ENCODE peak calls at places on chromosomes 2 and 18, in four cellular contexts. Z, K, L and H are unnamed samples.

GRCh38 chr2:26298286-26298637 is 47.7 kb upstream of the SELENOI start:
- DNase-seq in Z (no peak), L (no peak), K (peak; percentile 60), H (no peak)

GRCh38 chr2:172283476-172283875 is 143.9 kb upstream of the ITGA6 start:
- DNase-seq in Z (no peak), L (no peak), K (no peak), H (no peak)

GRCh38 chr18:50607374-50607933 is 47.6 kb downstream of the MAPK4 start:
- DNase-seq in K (no peak), L (no peak), Z (no peak), H (no peak)

GRCh38 chr2:234427081-234428058 is 69.5 kb downstream of the ARL4C start:
- DNase-seq in K (peak; percentile 62), Z (no peak), L (no peak), H (no peak)

GRCh38 chr18:12409466-12409865 is 1.7 kb downstream of the PRELID3A start:
- DNase-seq in L (no peak), K (no peak), Z (no peak), H (no peak)

GRCh38 chr18:54852780-54853675 is 24.8 kb downstream of the RAB27B start:
- DNase-seq in L (no peak), Z (no peak), K (no peak), H (no peak)

GRCh38 chr2:85718006-85718391 is 23.8 kb downstream of the GNLY start:
- DNase-seq in K (no peak), Z (no peak), L (peak; percentile 55), H (no peak)

GRCh38 chr2:67165141-67165990 is 231.8 kb upstream of the ETAA1 start:
- DNase-seq in K (no peak), Z (no peak), L (no peak), H (no peak)

GRCh38 chr18:79784071-79784913 is 13.4 kb upstream of the KCNG2 start:
- DNase-seq in Z (no peak), K (no peak), L (no peak), H (no peak)

GRCh38 chr2:75896779-75897366 is 186.2 kb upstream of the GCFC2 start:
- DNase-seq in L (peak; percentile 40), Z (peak; percentile 60), K (peak; percentile 61), H (peak; percentile 59)

GRCh38 chr2:37645363-37645762 is 26.1 kb downstream of the CDC42EP3 start:
- DNase-seq in L (no peak), Z (no peak), K (no peak), H (no peak)

GRCh38 chr18:36408606-36409005 is 111.1 kb downstream of the FHOD3 start:
- DNase-seq in L (no peak), Z (no peak), K (no peak), H (no peak)

GRCh38 chr2:201254331-201254730 is 6.0 kb upstream of the CASP8 start:
- DNase-seq in K (peak; percentile 50), Z (peak; percentile 63), L (no peak), H (no peak)

DNA sequence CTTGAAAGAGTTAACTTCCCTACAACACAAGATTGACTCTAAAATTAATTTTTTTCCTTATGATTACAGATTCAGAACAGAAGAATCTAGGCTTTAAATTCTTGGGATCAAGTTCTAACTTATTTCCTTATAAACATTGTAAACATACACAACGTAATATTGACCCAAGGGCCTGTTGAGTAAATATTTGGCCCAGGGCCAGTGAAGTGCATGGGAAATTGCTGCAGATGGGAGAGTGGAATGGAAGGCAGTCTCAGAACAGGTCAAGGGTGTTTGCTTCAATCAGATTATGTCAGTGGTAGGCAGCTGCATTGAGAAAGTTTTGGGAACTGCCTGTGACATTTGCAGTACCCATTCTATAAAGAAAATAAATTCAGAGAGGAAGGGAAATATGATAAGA is 137.6 kb downstream of the MYO1B start:
- DNase-seq in L (no peak), Z (peak; percentile 87), K (no peak), H (no peak)
- TF ChIP-seq ELF4 in L (no peak), Z (no peak), K (no peak), H (no peak)

DNA sequence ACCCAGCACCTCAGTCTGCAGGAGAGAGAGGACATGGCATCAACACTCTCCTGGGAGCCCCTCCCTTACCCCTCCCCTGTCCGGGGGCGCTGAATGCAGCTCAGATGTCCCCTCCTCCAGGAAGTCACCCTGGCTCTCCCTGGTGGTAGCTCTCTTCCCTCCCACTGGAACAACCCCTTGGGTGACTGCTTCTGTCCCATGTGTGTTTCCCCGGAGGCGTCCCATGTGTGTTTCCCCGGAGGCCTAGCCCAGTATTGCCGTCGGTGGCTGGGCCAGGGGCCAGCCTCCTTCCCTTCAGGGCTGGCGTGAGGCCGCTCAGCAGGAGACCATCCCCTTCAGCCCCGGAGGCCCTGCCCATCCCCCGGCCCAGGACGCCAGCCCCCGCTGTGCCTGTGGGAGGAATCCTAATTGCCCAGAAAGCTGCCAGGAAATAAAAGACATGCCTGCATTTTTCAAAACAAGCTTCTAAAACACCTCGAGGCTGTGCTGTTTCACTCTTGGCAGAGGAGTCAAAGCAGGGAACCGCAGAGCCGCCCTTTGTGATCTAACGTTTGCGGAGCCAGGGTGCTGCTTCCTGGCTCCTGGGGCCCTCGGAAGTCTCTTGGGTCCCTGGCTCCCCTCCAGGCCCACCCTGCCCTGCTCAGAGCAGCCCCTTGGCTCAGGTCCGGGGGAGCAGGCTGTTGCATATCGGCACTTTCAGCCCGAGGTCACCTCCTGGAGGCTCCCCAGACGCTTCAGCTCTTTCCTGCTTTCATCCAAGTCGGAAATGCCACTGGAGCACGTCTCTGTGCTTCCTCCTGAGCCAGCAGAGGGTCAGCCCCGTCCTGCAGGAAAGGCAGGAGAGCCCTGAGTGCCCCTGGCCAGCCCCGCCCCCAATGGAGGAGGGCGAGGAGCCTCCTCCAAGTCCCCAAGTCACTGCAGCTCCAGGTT is 11.4 kb downstream of the SNED1 start:
- DNase-seq in L (no peak), K (peak; percentile 67), Z (no peak), H (peak; percentile 58)
- TF ChIP-seq ELF4 in L (no peak), K (no peak), Z (no peak), H (no peak)

DNA sequence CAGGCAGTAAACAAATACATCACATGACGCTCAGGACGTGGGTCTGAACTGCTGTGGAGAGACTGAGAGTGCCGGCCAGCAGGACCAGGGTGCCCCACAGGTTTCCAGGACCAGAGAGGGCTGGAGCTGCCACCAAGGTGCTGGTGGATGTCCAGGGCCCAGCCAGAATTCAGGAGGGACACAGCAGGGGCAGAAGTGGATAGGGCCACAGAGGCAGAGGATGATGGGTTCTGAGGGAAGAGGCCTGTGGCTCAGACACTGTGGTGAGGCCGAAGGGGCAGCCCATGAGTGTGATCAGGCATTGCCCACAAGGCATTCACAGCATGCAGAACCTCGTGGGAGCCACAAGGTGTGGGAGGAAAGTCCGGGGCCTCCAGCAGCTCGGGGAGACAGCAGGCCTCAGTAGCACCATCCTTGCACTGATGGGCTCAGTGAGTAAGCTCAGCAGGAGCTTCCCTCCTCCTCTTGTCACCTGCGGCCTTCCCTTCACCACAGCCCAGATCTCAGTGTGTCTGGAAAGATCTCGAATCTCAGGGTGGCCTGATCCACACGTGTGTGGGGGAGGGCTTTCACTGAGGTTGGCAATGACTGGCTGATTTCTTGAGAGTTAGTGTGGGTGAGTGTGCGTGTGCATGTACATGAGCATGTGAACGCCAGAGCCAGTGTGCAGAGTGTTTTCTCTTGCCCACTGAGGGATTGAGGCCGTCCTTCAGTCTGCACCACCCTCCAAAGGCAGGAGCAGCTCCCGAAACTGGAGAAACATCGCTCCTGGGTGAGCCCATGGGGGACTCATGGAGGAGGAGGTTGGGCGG is 181.8 kb upstream of the RAB6C start:
- DNase-seq in L (no peak), K (no peak), Z (no peak), H (no peak)
- TF ChIP-seq ELF4 in L (no peak), K (no peak), Z (no peak), H (no peak)

GRCh38 chr2:128513416-128514283 is 195.0 kb upstream of the HS6ST1 start:
- DNase-seq in Z (no peak), L (no peak), K (no peak), H (no peak)
- TF ChIP-seq ELF4 in Z (no peak), L (no peak), K (no peak), H (no peak)

GRCh38 chr2:216735086-216735485 is 39.7 kb upstream of the IGFBP5 start:
- DNase-seq in K (no peak), L (no peak), Z (no peak), H (no peak)
- TF ChIP-seq ELF4 in K (no peak), L (no peak), Z (no peak), H (no peak)

GRCh38 chr2:1847846-1848598 is 103.7 kb upstream of the PXDN start:
- DNase-seq in K (no peak), Z (no peak), L (no peak), H (no peak)

GRCh38 chr2:1849450-1849849 is 105.1 kb upstream of the PXDN start:
- DNase-seq in K (no peak), Z (no peak), L (no peak), H (no peak)

GRCh38 chr2:1843646-1844045 is 99.3 kb upstream of the PXDN start:
- DNase-seq in L (no peak), K (no peak), Z (no peak), H (no peak)

GRCh38 chr2:1848599-1848995 is 104.3 kb upstream of the PXDN start:
- DNase-seq in Z (no peak), K (no peak), L (no peak), H (no peak)

DNA sequence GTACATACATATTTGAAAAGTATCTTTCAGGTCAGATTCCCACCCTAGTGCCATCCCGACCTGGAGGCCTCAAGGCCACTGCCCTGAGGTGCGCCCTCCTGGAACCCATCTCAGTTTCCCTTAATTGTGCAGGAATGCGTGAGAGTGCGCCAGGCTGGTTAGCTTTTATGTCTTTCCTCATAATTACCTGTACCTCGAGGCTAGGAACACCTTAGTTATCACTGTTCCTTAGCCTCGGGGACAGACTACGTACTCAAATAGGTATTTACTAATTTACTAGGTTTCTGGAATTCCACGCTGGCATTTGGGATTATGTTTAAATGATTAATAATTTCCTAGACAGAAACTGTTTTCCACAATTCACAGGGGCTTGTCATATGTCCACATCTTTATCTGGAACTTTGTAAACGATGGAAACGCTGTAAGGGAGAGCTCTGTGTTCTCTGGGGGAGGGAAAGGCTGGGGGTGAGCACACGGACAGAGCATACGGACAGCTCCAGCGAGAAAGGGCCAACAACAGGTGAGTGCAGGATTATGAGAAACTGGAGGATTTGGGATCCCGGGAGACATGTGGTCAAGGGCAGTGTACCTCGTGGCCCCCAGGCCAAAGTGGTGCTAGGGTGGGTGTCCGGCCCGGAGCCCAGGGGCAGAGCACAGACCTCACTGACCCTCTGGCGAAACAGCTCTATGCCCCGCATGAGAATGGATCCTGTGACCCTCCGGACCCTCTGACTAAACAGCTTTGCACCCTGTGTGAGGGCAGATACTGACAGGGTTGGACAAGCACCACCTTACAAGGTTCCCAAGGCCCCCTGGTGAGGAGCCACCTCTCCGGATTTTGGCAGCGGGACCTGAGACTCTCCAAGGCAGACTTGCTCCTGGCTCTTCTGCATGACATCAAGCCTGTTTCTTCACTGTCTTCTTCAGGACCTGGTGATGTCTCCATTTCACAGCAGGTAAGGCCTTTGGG is 102.0 kb upstream of the PXDN start:
- DNase-seq in K (no peak), Z (no peak), L (no peak), H (no peak)
- TF ChIP-seq ELF4 in K (no peak), Z (no peak), L (no peak), H (no peak)

DNA sequence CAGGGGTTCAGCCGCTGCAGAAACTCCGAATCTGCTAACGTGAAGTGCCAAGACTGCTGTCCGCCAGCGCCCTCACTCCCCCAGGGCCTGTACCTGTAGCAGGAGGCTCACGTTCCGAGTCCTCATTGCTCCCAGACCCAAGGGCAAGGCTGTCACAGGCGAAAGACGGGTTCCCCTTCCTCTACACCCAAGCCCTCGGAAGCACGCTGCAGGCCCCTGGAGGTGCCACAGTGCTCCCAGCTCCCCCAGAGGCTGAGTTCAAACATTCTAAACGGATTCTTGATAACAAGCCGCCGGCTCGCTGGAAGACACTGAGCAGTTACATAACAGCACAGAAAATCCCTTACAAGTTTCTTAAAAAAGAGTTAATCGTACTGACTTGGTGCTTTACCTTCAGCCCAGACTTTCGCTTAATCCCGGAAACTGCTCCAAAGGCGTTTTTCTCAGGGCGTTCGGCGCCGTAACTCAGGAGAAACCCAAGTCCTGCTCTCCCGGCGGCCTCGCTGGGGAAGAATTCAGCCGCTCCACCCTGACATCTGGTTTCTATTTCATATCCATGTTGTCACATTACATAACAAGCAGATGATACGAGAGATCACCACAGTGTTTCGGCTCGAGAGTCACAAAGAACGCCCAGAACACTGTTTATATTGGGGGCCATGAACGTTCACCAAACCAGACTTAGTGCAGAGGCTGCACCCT is 92.0 kb downstream of the HDAC4 start:
- DNase-seq in Z (no peak), K (no peak), L (no peak), H (no peak)
- TF ChIP-seq ELF4 in Z (no peak), K (no peak), L (no peak), H (no peak)